ENCODE peak calls at places on chromosome 2, in nine cellular contexts. C, G, N, I, T, K, B, H and Z are unnamed samples.

GRCh38 chr2:9752441-9753275 is 90.6 kb upstream of the TAF1B start:
- DNase-seq in G (peak; percentile 57), N (peak; percentile 10), T (peak; percentile 95), I (peak; percentile 80), B (peak; percentile 82), H (no peak), C (peak; percentile 85), K (peak; percentile 59), Z (peak; percentile 58)

GRCh38 chr2:9416267-9416961 is 6.9 kb downstream of the ITGB1BP1 start:
- DNase-seq in N (no peak), B (no peak), K (no peak), I (no peak), C (no peak), T (no peak), G (no peak), H (no peak), Z (no peak)

GRCh38 chr2:238691596-238692491 is 156.0 kb upstream of the TWIST2 start:
- DNase-seq in C (no peak), N (no peak), B (no peak), T (no peak), G (no peak), K (no peak), I (no peak), H (no peak), Z (no peak)

GRCh38 chr2:188665196-188665595 is 309.0 kb upstream of the COL3A1 start:
- DNase-seq in I (peak; percentile 84), B (no peak), G (no peak), K (no peak), T (no peak), H (no peak), C (no peak), N (no peak), Z (no peak)

GRCh38 chr2:230054079-230054478 is 14.6 kb downstream of the SLC16A14 start:
- DNase-seq in B (no peak), H (no peak), I (peak; percentile 82), G (peak; percentile 25), K (no peak), N (no peak), C (no peak), T (peak; percentile 79), Z (no peak)

GRCh38 chr2:20557635-20558034 is 93.3 kb downstream of the HS1BP3 start:
- DNase-seq in C (no peak), T (no peak), H (no peak), I (no peak), K (no peak), G (no peak), B (no peak), N (no peak), Z (no peak)

GRCh38 chr2:45004569-45005181 is 4.6 kb downstream of the SIX2 start:
- DNase-seq in N (no peak), K (no peak), B (no peak), C (no peak), T (no peak), H (peak; percentile 51), G (no peak), I (no peak), Z (no peak)

GRCh38 chr2:23925702-23926288 is 1.1 kb downstream of the ATAD2B start:
- DNase-seq in K (peak; percentile 23), N (peak; percentile 60), G (peak; percentile 42), H (no peak), I (peak; percentile 74), T (peak; percentile 70), B (peak; percentile 51), C (peak; percentile 76), Z (peak; percentile 39)

GRCh38 chr2:168136392-168136977 is 110.9 kb downstream of the STK39 start:
- DNase-seq in H (no peak), B (no peak), N (peak; percentile 76), I (peak; percentile 76), G (peak; percentile 23), C (no peak), T (peak; percentile 49), K (no peak), Z (no peak)

GRCh38 chr2:152525277-152525838 is 190.4 kb downstream of the FMNL2 start:
- DNase-seq in G (peak; percentile 43), T (peak; percentile 69), N (no peak), B (no peak), H (no peak), K (no peak), C (no peak), I (peak; percentile 77), Z (no peak)

GRCh38 chr2:128322651-128323491 is 4.2 kb upstream of the HS6ST1 start:
- DNase-seq in G (no peak), H (no peak), K (no peak), N (no peak), I (no peak), B (no peak), T (no peak), C (peak; percentile 46), Z (no peak)

GRCh38 chr2:37394263-37394662 is 49.8 kb downstream of the QPCT start:
- DNase-seq in N (no peak), I (no peak), C (no peak), G (no peak), B (no peak), T (no peak), H (no peak), K (no peak), Z (no peak)

GRCh38 chr2:56364902-56365301 is 181.1 kb downstream of the CCDC85A start:
- DNase-seq in G (no peak), T (no peak), N (no peak), I (no peak), B (no peak), K (no peak), C (no peak), H (no peak), Z (no peak)

GRCh38 chr2:23563673-23564617 is 179.0 kb downstream of the KLHL29 start:
- DNase-seq in C (no peak), N (no peak), G (no peak), B (no peak), I (peak; percentile 50), K (no peak), H (peak; percentile 30), T (peak; percentile 58), Z (peak; percentile 47)

GRCh38 chr2:42053791-42054656 is 6.2 kb downstream of the PKDCC start:
- DNase-seq in H (no peak), T (no peak), G (no peak), I (no peak), B (no peak), K (no peak), N (no peak), C (no peak), Z (no peak)

GRCh38 chr2:8669157-8669852 is 12.6 kb upstream of the ID2 start:
- DNase-seq in H (no peak), G (no peak), N (no peak), T (peak; percentile 3), B (no peak), C (no peak), K (no peak), I (no peak), Z (no peak)

GRCh38 chr2:160506371-160507045 is 12.9 kb upstream of the RBMS1 start:
- DNase-seq in T (no peak), N (no peak), H (no peak), B (no peak), G (no peak), K (no peak), I (no peak), C (no peak), Z (no peak)

GRCh38 chr2:24785704-24786321 is 7.4 kb downstream of the PTRHD1 start:
- DNase-seq in C (no peak), I (no peak), B (no peak), N (no peak), T (no peak), G (no peak), K (no peak), H (no peak), Z (no peak)

GRCh38 chr2:10654069-10654468 is 35.7 kb downstream of the NOL10 start:
- DNase-seq in K (no peak), H (no peak), B (peak; percentile 35), T (peak; percentile 84), C (peak; percentile 59), N (peak; percentile 92), I (peak; percentile 42), G (no peak), Z (peak; percentile 55)

GRCh38 chr2:100577777-100578176 is 15.0 kb downstream of the PDCL3 start:
- DNase-seq in H (no peak), I (peak; percentile 29), T (peak; percentile 66), C (no peak), N (no peak), G (no peak), B (no peak), K (no peak), Z (no peak)

GRCh38 chr2:147846382-147847081 is 1.7 kb downstream of the ACVR2A start:
- DNase-seq in B (no peak), C (no peak), I (no peak), H (no peak), T (peak; percentile 23), N (peak; percentile 19), G (no peak), K (no peak), Z (no peak)

GRCh38 chr2:112547333-112547732 is 5.1 kb downstream of the POLR1B start:
- DNase-seq in K (no peak), I (peak; percentile 59), C (no peak), H (peak; percentile 7), B (no peak), T (peak; percentile 94), G (no peak), N (no peak), Z (no peak)

GRCh38 chr2:71935291-71935848 is 212.3 kb downstream of the CYP26B1 start:
- DNase-seq in G (no peak), K (no peak), T (peak; percentile 77), N (no peak), B (no peak), C (no peak), I (peak; percentile 84), H (no peak), Z (no peak)

GRCh38 chr2:107735206-107735605 is 91.5 kb upstream of the RGPD4 start:
- DNase-seq in K (no peak), C (no peak), I (no peak), N (no peak), B (no peak), G (no peak), T (no peak), H (no peak), Z (no peak)

GRCh38 chr2:52904511-52904910 is 863.1 kb upstream of the CHAC2 start:
- DNase-seq in T (no peak), B (no peak), G (no peak), K (no peak), H (no peak), N (peak; percentile 55), C (no peak), I (no peak), Z (peak; percentile 18)

GRCh38 chr2:127175821-127176354 is 44.2 kb downstream of the CYP27C1 start:
- DNase-seq in T (no peak), C (no peak), I (peak; percentile 19), B (no peak), N (no peak), H (no peak), K (no peak), G (no peak), Z (no peak)

GRCh38 chr2:12543452-12544220 is 173.1 kb upstream of the TRIB2 start:
- DNase-seq in I (no peak), B (no peak), H (no peak), K (no peak), G (no peak), C (no peak), N (no peak), T (no peak), Z (no peak)

GRCh38 chr2:108941161-108941665 is 47.8 kb downstream of the EDAR start:
- DNase-seq in G (no peak), I (no peak), H (no peak), T (no peak), N (no peak), K (no peak), C (no peak), B (no peak), Z (no peak)

GRCh38 chr2:111534816-111535803 is 348.9 kb downstream of the ANAPC1 start:
- DNase-seq in I (peak; percentile 45), H (no peak), C (peak; percentile 51), K (no peak), G (peak; percentile 7), T (peak; percentile 12), N (no peak), B (no peak), Z (peak; percentile 12)

GRCh38 chr2:220000080-220000479 is 372.6 kb downstream of the SLC4A3 start:
- DNase-seq in T (no peak), C (no peak), H (no peak), G (no peak), B (no peak), N (no peak), I (peak; percentile 5), K (no peak), Z (no peak)